ENCODE peak calls at places on chromosomes 16 and 17, in six cellular contexts. Y, P, H, Q, S and O are unnamed samples.

GRCh38 chr17:80629298-80630028 is 84.8 kb downstream of the RPTOR start:
- DNase-seq in Y (no peak), P (no peak), H (no peak), Q (no peak), S (no peak), O (no peak)

GRCh38 chr16:66081967-66082366 is 284.5 kb upstream of the CDH5 start:
- DNase-seq in Y (no peak), P (peak; percentile 18), H (peak; percentile 61), Q (peak; percentile 97), S (no peak), O (peak; percentile 55)

GRCh38 chr17:74539281-74539820 is 6.6 kb downstream of the CD300C start:
- DNase-seq in Y (no peak), P (no peak), H (no peak), Q (no peak), S (no peak), O (no peak)

GRCh38 chr17:38605852-38606645 is at the start of gene SRCIN1:
- DNase-seq in Y (no peak), P (no peak), H (no peak), Q (peak; percentile 23), S (peak; percentile 62), O (peak; percentile 55)

GRCh38 chr16:66168777-66169176 is 197.7 kb upstream of the CDH5 start:
- DNase-seq in Y (no peak), P (no peak), H (no peak), Q (no peak), S (no peak), O (no peak)

GRCh38 chr16:1667916-1668315 is 10.2 kb upstream of the JPT2 start:
- DNase-seq in Y (no peak), P (no peak), H (no peak), Q (no peak), S (no peak), O (no peak)

GRCh38 chr16:1961651-1962067 is 2.3 kb downstream of the NDUFB10 start:
- DNase-seq in Y (no peak), P (no peak), H (no peak), Q (no peak), S (no peak), O (no peak)

GRCh38 chr17:61783556-61784304 is 79.6 kb downstream of the BRIP1 start:
- DNase-seq in Y (no peak), P (no peak), H (no peak), Q (no peak), S (no peak), O (no peak)

GRCh38 chr17:72422505-72423285 is 301.9 kb downstream of the SOX9 start:
- DNase-seq in Y (peak; percentile 6), P (peak; percentile 99), H (peak; percentile 95), Q (peak; percentile 95), S (peak; percentile 87), O (peak; percentile 80)

GRCh38 chr16:12611006-12611477 is 192.6 kb downstream of the CPPED1 start:
- DNase-seq in Y (no peak), P (no peak), H (no peak), Q (peak; percentile 40), S (no peak), O (no peak)

GRCh38 chr17:78040561-78041400 is 82.3 kb downstream of the TNRC6C start:
- DNase-seq in Y (peak; percentile 85), P (no peak), H (peak; percentile 56), Q (peak; percentile 58), S (no peak), O (peak; percentile 77)

GRCh38 chr17:74840989-74841666 is 18.6 kb downstream of the GRIN2C start:
- DNase-seq in Y (no peak), P (peak; percentile 43), H (no peak), Q (peak; percentile 27), S (no peak), O (peak; percentile 24)

GRCh38 chr17:37518816-37519215 is 29.1 kb downstream of the DUSP14 start:
- DNase-seq in Y (no peak), P (no peak), H (no peak), Q (no peak), S (no peak), O (peak; percentile 19)

GRCh38 chr16:56611281-56611833 is 3.0 kb downstream of the MT2A start:
- DNase-seq in Y (peak; percentile 45), P (peak; percentile 71), H (peak; percentile 27), Q (peak; percentile 49), S (no peak), O (peak; percentile 55)

GRCh38 chr16:56609463-56609921 is 1.1 kb downstream of the MT2A start:
- DNase-seq in Y (peak; percentile 82), P (peak; percentile 98), H (peak; percentile 41), Q (peak; percentile 85), S (peak; percentile 86), O (peak; percentile 88)

GRCh38 chr16:56608876-56609462 is 585 bp downstream of the MT2A start:
- DNase-seq in Y (no peak), P (peak; percentile 38), H (no peak), Q (no peak), S (no peak), O (peak; percentile 44)

GRCh38 chr16:56610609-56611111 is 2.3 kb downstream of the MT2A start:
- DNase-seq in Y (no peak), P (peak; percentile 71), H (no peak), Q (peak; percentile 27), S (no peak), O (peak; percentile 62)

GRCh38 chr16:56610017-56610608 is 1.7 kb downstream of the MT2A start:
- DNase-seq in Y (peak; percentile 73), P (peak; percentile 96), H (peak; percentile 75), Q (peak; percentile 96), S (no peak), O (peak; percentile 86)
- H3K4me3 ChIP-seq in Y (no peak overlapping the region), P (peak overlapping the region; percentile 10), H (peak overlapping the region; percentile 63), Q (peak overlapping the region; percentile 81), S (peak overlapping the region; percentile 71), O (peak overlapping the region; percentile 92)

GRCh38 chr16:85472514-85472913 is 140.6 kb upstream of the GSE1 start:
- DNase-seq in Y (no peak), P (no peak), H (no peak), Q (no peak), S (no peak), O (no peak)

GRCh38 chr16:85470873-85471272 is 142.2 kb upstream of the GSE1 start:
- DNase-seq in Y (no peak), P (no peak), H (no peak), Q (no peak), S (no peak), O (no peak)

GRCh38 chr16:85471469-85472431 is 141.4 kb upstream of the GSE1 start:
- DNase-seq in Y (no peak), P (no peak), H (no peak), Q (no peak), S (no peak), O (no peak)

GRCh38 chr16:85466989-85467388 is 146.1 kb upstream of the GSE1 start:
- DNase-seq in Y (no peak), P (no peak), H (no peak), Q (no peak), S (no peak), O (no peak)

DNA sequence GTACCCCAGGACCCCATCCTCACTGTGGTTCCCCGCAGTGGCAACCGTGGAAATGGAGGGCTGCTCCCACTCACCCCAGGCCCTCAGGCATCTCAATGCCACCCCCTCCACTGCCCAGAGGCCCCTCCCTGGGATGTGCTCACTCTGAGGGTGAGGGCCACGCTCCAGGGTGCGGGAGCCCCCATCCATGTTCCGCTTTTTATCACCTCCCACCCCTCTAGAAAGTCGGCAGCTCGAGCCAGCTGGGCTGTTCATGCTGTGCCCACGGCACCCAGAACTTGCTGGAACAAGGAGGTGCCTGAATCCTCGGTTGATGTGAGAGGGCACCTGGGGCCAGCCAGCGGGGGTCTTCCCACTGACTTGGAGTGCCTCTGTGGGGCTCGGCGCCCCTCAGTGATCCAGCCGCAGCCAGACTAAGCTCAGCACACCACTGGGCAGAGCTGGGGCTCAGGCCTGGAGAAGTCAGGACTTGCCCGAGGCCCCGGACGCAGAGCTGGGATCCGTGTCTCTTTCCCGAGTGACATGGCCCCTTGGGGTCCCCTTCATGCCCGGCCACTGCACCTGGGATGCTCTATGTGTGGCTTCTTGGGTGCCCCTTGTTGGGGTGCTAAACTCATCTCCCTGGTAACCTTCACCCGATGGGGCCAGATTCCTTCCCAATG is 143.1 kb upstream of the GSE1 start:
- DNase-seq in Y (no peak), P (no peak), H (no peak), Q (no peak), S (no peak), O (no peak)
- H3K9ac ChIP-seq in Y (no peak overlapping the region), P (no peak overlapping the region), H (no peak overlapping the region), Q (no peak overlapping the region), S (no peak overlapping the region), O (no peak overlapping the region)

DNA sequence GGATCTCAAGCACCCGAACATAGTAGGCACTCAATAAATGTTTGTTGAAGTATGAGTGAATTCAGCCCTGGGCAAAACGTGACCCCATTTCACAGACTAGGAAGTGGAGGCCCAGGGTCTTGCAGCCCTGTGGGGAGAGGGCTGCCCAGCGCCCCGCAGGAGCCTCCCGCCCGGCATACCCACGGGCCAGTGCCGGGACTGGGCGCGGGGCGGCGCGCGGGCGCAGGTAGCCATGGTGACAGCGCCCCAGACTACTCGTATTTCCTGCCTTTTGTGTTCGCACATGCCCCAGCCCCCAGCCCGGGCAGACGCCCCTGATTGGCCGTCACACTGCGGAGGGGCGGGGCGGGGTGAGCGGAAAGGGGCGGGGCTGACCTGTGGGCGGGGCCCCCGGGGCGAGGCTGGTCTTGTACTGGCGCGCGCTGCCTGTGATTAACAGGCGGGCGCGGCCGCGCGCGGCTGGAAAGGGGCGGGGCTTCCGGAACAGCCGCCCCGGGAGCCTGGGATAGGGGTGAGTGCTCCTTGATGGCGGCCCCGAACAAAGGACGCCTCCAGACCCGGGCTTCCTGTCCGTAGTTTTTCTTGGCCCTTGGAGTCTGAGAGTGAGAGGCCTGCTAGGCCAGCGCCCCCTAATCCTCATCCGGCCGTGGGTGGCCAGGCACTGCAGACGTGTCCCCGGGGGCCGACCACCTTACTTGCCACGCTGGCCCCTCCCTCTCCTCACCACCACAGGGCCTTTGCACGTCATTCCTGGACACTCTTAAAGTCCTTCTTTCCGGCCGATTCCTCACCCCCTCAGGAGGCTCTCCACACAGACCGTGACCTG is 71.0 kb downstream of the RAI1 start:
- DNase-seq in Y (peak; percentile 96), P (peak; percentile 95), H (peak; percentile 86), Q (peak; percentile 93), S (peak; percentile 95), O (peak; percentile 98)
- H3K4me1 ChIP-seq in Y (peaks cover 39% of the 10 kb centered on the region), P (peaks cover 28% of the 10 kb centered on the region), H (peaks cover 42% of the 10 kb centered on the region), Q (peaks cover 17% of the 10 kb centered on the region), S (peaks cover 19% of the 10 kb centered on the region), O (peaks cover 18% of the 10 kb centered on the region)

GRCh38 chr17:28482551-28483199 is 9.2 kb downstream of the SLC13A2 start:
- DNase-seq in Y (no peak), P (no peak), H (no peak), Q (no peak), S (no peak), O (no peak)

GRCh38 chr17:28488154-28488883 is 14.9 kb downstream of the SLC13A2 start:
- DNase-seq in Y (no peak), P (no peak), H (no peak), Q (no peak), S (no peak), O (no peak)

GRCh38 chr17:28488884-28489276 is 15.4 kb downstream of the SLC13A2 start:
- DNase-seq in Y (no peak), P (no peak), H (no peak), Q (no peak), S (no peak), O (no peak)

GRCh38 chr17:28484296-28484695 is 10.9 kb downstream of the SLC13A2 start:
- DNase-seq in Y (no peak), P (no peak), H (no peak), Q (no peak), S (no peak), O (no peak)

DNA sequence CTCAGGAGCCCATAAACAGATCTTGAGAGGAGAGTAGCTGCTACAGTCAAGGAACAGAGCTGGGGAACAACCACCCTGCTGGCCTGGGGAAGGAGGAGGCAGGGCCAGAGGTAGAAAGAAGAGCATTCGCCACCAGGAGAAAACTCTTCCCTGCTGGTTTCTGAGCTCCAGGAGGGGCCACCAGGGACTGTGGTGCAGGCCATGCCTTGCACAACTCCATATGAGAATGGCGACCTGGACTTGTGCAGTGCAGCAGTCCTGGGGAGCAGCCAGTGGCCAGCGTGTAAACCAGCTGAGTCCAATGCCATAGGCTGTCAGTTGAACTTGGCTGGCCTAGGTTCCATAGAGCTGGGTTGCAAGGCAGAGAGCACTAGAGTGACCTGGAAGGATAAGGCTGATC is 11.6 kb downstream of the SLC13A2 start:
- DNase-seq in Y (no peak), P (no peak), H (no peak), Q (no peak), S (no peak), O (no peak)
- H3K4me3 ChIP-seq in Y (no peak overlapping the region), P (no peak overlapping the region), H (no peak overlapping the region), Q (no peak overlapping the region), S (no peak overlapping the region), O (no peak overlapping the region)